ENCODE peak calls at places on chromosomes 6 and 20, in nine cellular contexts. One of them, this sample, is unnamed.

GRCh38 chr20:48060841-48061720 is 275.8 kb upstream of the SULF2 start:
- DNase-seq in transverse colon: no peak
- DNase-seq in stomach: no peak
- DNase-seq in IMR-90: no peak
- DNase-seq in right lobe of liver: no peak
- DNase-seq in adrenal gland: no peak
- DNase-seq in HCT116: no peak
- DNase-seq in A549: no peak
- DNase-seq in K562: no peak
- DNase-seq in this sample: no peak

GRCh38 chr6:158024566-158025297 is 43.1 kb downstream of the SYNJ2 start:
- DNase-seq in transverse colon: no peak
- DNase-seq in stomach: no peak
- DNase-seq in IMR-90: peak
- DNase-seq in right lobe of liver: no peak
- DNase-seq in adrenal gland: no peak
- DNase-seq in HCT116: no peak
- DNase-seq in A549: no peak
- DNase-seq in K562: peak
- DNase-seq in this sample: no peak

GRCh38 chr6:134420638-134421181 is 102.8 kb upstream of the SGK1 start:
- DNase-seq in transverse colon: no peak
- DNase-seq in stomach: no peak
- DNase-seq in IMR-90: peak
- DNase-seq in right lobe of liver: no peak
- DNase-seq in adrenal gland: no peak
- DNase-seq in HCT116: no peak
- DNase-seq in A549: peak
- DNase-seq in K562: no peak
- DNase-seq in this sample: no peak

GRCh38 chr6:30682181-30683117 is 4.0 kb downstream of the PPP1R18 start:
- DNase-seq in transverse colon: peak
- DNase-seq in stomach: peak
- DNase-seq in IMR-90: peak
- DNase-seq in right lobe of liver: peak
- DNase-seq in adrenal gland: peak
- DNase-seq in HCT116: no peak
- DNase-seq in A549: peak
- DNase-seq in K562: peak
- DNase-seq in this sample: peak

GRCh38 chr6:12717356-12717755 is 789 bp downstream of the PHACTR1 start:
- DNase-seq in transverse colon: no peak
- DNase-seq in stomach: no peak
- DNase-seq in IMR-90: no peak
- DNase-seq in right lobe of liver: no peak
- DNase-seq in adrenal gland: no peak
- DNase-seq in HCT116: no peak
- DNase-seq in A549: peak
- DNase-seq in K562: no peak
- DNase-seq in this sample: no peak

GRCh38 chr6:48109902-48110301 is 1.1 kb downstream of the PTCHD4 start:
- DNase-seq in transverse colon: no peak
- DNase-seq in stomach: no peak
- DNase-seq in IMR-90: no peak
- DNase-seq in right lobe of liver: no peak
- DNase-seq in adrenal gland: no peak
- DNase-seq in HCT116: no peak
- DNase-seq in A549: no peak
- DNase-seq in K562: no peak
- DNase-seq in this sample: no peak

GRCh38 chr20:51417745-51418529 is 124.6 kb downstream of the NFATC2 start:
- DNase-seq in transverse colon: no peak
- DNase-seq in stomach: no peak
- DNase-seq in IMR-90: no peak
- DNase-seq in right lobe of liver: no peak
- DNase-seq in adrenal gland: no peak
- DNase-seq in HCT116: no peak
- DNase-seq in A549: no peak
- DNase-seq in K562: no peak
- DNase-seq in this sample: no peak

GRCh38 chr6:159982726-159983506 is 14.0 kb downstream of the IGF2R start:
- DNase-seq in transverse colon: no peak
- DNase-seq in stomach: no peak
- DNase-seq in IMR-90: peak
- DNase-seq in right lobe of liver: no peak
- DNase-seq in adrenal gland: no peak
- DNase-seq in HCT116: no peak
- DNase-seq in A549: no peak
- DNase-seq in K562: no peak
- DNase-seq in this sample: no peak

GRCh38 chr20:57136734-57137133 is 129.7 kb downstream of the BMP7 start:
- DNase-seq in transverse colon: no peak
- DNase-seq in stomach: no peak
- DNase-seq in IMR-90: no peak
- DNase-seq in right lobe of liver: no peak
- DNase-seq in adrenal gland: no peak
- DNase-seq in HCT116: no peak
- DNase-seq in A549: no peak
- DNase-seq in K562: no peak
- DNase-seq in this sample: no peak

GRCh38 chr20:1874534-1875168 is 20.6 kb upstream of the SIRPA start:
- DNase-seq in transverse colon: no peak
- DNase-seq in stomach: peak
- DNase-seq in IMR-90: peak
- DNase-seq in right lobe of liver: no peak
- DNase-seq in adrenal gland: no peak
- DNase-seq in HCT116: no peak
- DNase-seq in A549: no peak
- DNase-seq in K562: no peak
- DNase-seq in this sample: no peak

GRCh38 chr6:126113261-126113660 is 126.9 kb downstream of the TRMT11 start:
- DNase-seq in transverse colon: no peak
- DNase-seq in stomach: no peak
- DNase-seq in IMR-90: no peak
- DNase-seq in right lobe of liver: no peak
- DNase-seq in adrenal gland: no peak
- DNase-seq in HCT116: no peak
- DNase-seq in A549: no peak
- DNase-seq in K562: no peak
- DNase-seq in this sample: no peak

GRCh38 chr6:126107475-126108121 is 121.3 kb downstream of the TRMT11 start:
- DNase-seq in transverse colon: no peak
- DNase-seq in stomach: no peak
- DNase-seq in IMR-90: no peak
- DNase-seq in right lobe of liver: no peak
- DNase-seq in adrenal gland: no peak
- DNase-seq in HCT116: no peak
- DNase-seq in A549: no peak
- DNase-seq in K562: no peak
- DNase-seq in this sample: no peak

GRCh38 chr6:126112171-126112632 is 125.9 kb downstream of the TRMT11 start:
- DNase-seq in transverse colon: no peak
- DNase-seq in stomach: no peak
- DNase-seq in IMR-90: peak
- DNase-seq in right lobe of liver: no peak
- DNase-seq in adrenal gland: no peak
- DNase-seq in HCT116: no peak
- DNase-seq in A549: no peak
- DNase-seq in K562: peak
- DNase-seq in this sample: no peak

GRCh38 chr6:126110494-126111270 is 124.3 kb downstream of the TRMT11 start:
- DNase-seq in transverse colon: no peak
- DNase-seq in stomach: no peak
- DNase-seq in IMR-90: no peak
- DNase-seq in right lobe of liver: no peak
- DNase-seq in adrenal gland: no peak
- DNase-seq in HCT116: no peak
- DNase-seq in A549: no peak
- DNase-seq in K562: peak
- DNase-seq in this sample: no peak
- TF ChIP-seq POLR2A in transverse colon: no peak
- TF ChIP-seq POLR2A in stomach: no peak
- TF ChIP-seq POLR2A in IMR-90: no peak
- TF ChIP-seq POLR2A in right lobe of liver: no peak
- TF ChIP-seq POLR2A in adrenal gland: no peak
- TF ChIP-seq POLR2A in HCT116: no peak
- TF ChIP-seq POLR2A in A549: no peak
- TF ChIP-seq POLR2A in K562: no peak
- TF ChIP-seq POLR2A in this sample: no peak

GRCh38 chr6:39404312-39404711 is 81.8 kb upstream of the KCNK16 start:
- DNase-seq in transverse colon: no peak
- DNase-seq in stomach: no peak
- DNase-seq in IMR-90: no peak
- DNase-seq in right lobe of liver: no peak
- DNase-seq in adrenal gland: no peak
- DNase-seq in HCT116: no peak
- DNase-seq in A549: no peak
- DNase-seq in K562: no peak
- DNase-seq in this sample: no peak
- TF ChIP-seq CTCF in transverse colon: no peak
- TF ChIP-seq CTCF in stomach: no peak
- TF ChIP-seq CTCF in IMR-90: no peak
- TF ChIP-seq CTCF in right lobe of liver: no peak
- TF ChIP-seq CTCF in adrenal gland: no peak
- TF ChIP-seq CTCF in HCT116: no peak
- TF ChIP-seq CTCF in A549: no peak
- TF ChIP-seq CTCF in K562: no peak
- TF ChIP-seq CTCF in this sample: no peak

DNA sequence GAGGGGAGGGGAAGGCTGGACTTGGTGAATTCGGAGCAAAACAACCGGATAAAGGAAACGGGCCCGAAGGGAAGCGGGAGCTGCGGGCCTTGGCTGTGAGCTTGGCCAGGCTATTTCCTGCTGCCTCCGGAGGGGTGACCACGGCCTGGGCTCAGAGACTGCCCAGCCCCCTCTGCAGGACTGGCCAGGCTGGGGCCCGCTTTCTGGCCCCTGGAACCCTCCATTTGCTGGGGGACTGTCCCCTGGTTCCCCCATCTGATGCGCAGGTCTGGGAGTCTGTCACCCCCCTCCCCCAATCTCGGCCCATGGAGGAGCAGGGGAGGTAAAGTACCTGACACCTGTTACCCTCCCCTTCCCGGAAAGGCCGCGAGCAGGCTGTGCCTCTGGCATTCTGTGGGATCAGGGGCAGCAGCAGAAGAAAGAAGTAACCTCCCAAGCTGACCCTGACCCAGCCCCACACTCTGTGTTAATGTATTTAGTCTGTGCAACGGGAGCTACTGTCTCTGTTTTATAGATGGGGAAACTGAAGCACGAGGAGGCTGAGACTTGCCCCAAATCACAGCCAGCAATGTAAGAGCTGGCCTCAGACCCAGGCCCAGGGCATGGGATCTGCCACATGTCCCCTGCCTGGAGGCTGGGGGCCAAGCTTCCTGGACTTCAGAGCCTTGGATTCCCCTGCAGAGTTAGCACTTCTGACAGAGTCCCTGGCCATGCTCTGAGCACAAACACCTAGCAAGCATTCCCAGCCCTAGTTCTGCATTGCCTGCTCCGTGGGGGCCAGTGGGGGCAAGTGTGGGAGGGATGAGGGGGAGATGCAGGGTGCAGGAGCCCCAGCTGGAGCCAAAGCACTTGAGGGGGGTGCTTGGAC is 3.5 kb downstream of the C20orf204 start:
- DNase-seq in transverse colon: no peak
- DNase-seq in stomach: no peak
- DNase-seq in IMR-90: no peak
- DNase-seq in right lobe of liver: no peak
- DNase-seq in adrenal gland: no peak
- DNase-seq in HCT116: no peak
- DNase-seq in A549: no peak
- DNase-seq in K562: no peak
- DNase-seq in this sample: no peak
- H3K4me3 ChIP-seq in transverse colon: no peak
- H3K4me3 ChIP-seq in stomach: peak
- H3K4me3 ChIP-seq in IMR-90: peak
- H3K4me3 ChIP-seq in right lobe of liver: peak
- H3K4me3 ChIP-seq in adrenal gland: peak
- H3K4me3 ChIP-seq in HCT116: peak
- H3K4me3 ChIP-seq in A549: peak
- H3K4me3 ChIP-seq in K562: peak
- H3K4me3 ChIP-seq in this sample: peak

GRCh38 chr6:40645043-40645442 is 57.9 kb upstream of the LRFN2 start:
- DNase-seq in transverse colon: no peak
- DNase-seq in stomach: no peak
- DNase-seq in IMR-90: no peak
- DNase-seq in right lobe of liver: no peak
- DNase-seq in adrenal gland: no peak
- DNase-seq in HCT116: no peak
- DNase-seq in A549: no peak
- DNase-seq in K562: no peak
- DNase-seq in this sample: no peak

GRCh38 chr6:40642190-40642589 is 55.0 kb upstream of the LRFN2 start:
- DNase-seq in transverse colon: no peak
- DNase-seq in stomach: no peak
- DNase-seq in IMR-90: no peak
- DNase-seq in right lobe of liver: no peak
- DNase-seq in adrenal gland: no peak
- DNase-seq in HCT116: no peak
- DNase-seq in A549: no peak
- DNase-seq in K562: no peak
- DNase-seq in this sample: no peak

GRCh38 chr6:40640591-40641293 is 53.6 kb upstream of the LRFN2 start:
- DNase-seq in transverse colon: no peak
- DNase-seq in stomach: no peak
- DNase-seq in IMR-90: no peak
- DNase-seq in right lobe of liver: no peak
- DNase-seq in adrenal gland: no peak
- DNase-seq in HCT116: no peak
- DNase-seq in A549: no peak
- DNase-seq in K562: no peak
- DNase-seq in this sample: no peak

GRCh38 chr6:40642837-40643236 is 55.7 kb upstream of the LRFN2 start:
- DNase-seq in transverse colon: no peak
- DNase-seq in stomach: no peak
- DNase-seq in IMR-90: no peak
- DNase-seq in right lobe of liver: no peak
- DNase-seq in adrenal gland: no peak
- DNase-seq in HCT116: no peak
- DNase-seq in A549: no peak
- DNase-seq in K562: no peak
- DNase-seq in this sample: no peak
- TF ChIP-seq POLR2A in transverse colon: no peak
- TF ChIP-seq POLR2A in stomach: no peak
- TF ChIP-seq POLR2A in IMR-90: no peak
- TF ChIP-seq POLR2A in right lobe of liver: no peak
- TF ChIP-seq POLR2A in adrenal gland: no peak
- TF ChIP-seq POLR2A in HCT116: no peak
- TF ChIP-seq POLR2A in A549: no peak
- TF ChIP-seq POLR2A in K562: no peak
- TF ChIP-seq POLR2A in this sample: no peak

GRCh38 chr20:3632311-3633004 is 30.7 kb downstream of the GFRA4 start:
- DNase-seq in transverse colon: no peak
- DNase-seq in stomach: no peak
- DNase-seq in IMR-90: no peak
- DNase-seq in right lobe of liver: peak
- DNase-seq in adrenal gland: no peak
- DNase-seq in HCT116: no peak
- DNase-seq in A549: no peak
- DNase-seq in K562: no peak
- DNase-seq in this sample: no peak
- TF ChIP-seq CTCF in transverse colon: no peak
- TF ChIP-seq CTCF in stomach: no peak
- TF ChIP-seq CTCF in IMR-90: no peak
- TF ChIP-seq CTCF in right lobe of liver: peak
- TF ChIP-seq CTCF in adrenal gland: no peak
- TF ChIP-seq CTCF in HCT116: peak
- TF ChIP-seq CTCF in A549: peak
- TF ChIP-seq CTCF in K562: no peak
- TF ChIP-seq CTCF in this sample: no peak

GRCh38 chr6:81480139-81480538 is 272.3 kb downstream of the TENT5A start:
- DNase-seq in transverse colon: no peak
- DNase-seq in stomach: no peak
- DNase-seq in IMR-90: peak
- DNase-seq in right lobe of liver: no peak
- DNase-seq in adrenal gland: no peak
- DNase-seq in HCT116: no peak
- DNase-seq in A549: no peak
- DNase-seq in K562: no peak
- DNase-seq in this sample: no peak
- H3K4me3 ChIP-seq in transverse colon: no peak
- H3K4me3 ChIP-seq in stomach: no peak
- H3K4me3 ChIP-seq in IMR-90: no peak
- H3K4me3 ChIP-seq in right lobe of liver: no peak
- H3K4me3 ChIP-seq in adrenal gland: no peak
- H3K4me3 ChIP-seq in HCT116: no peak
- H3K4me3 ChIP-seq in A549: no peak
- H3K4me3 ChIP-seq in K562: no peak
- H3K4me3 ChIP-seq in this sample: no peak

This sample was measured in Peyer's patch.